ENCODE peak calls at places on chromosomes 16 and 17, in seven cellular contexts. Y, U, E, L, J, H and C are unnamed samples. For H3K4me1, the result is how much of the 10 kb centered on the place peaks cover.

GRCh38 chr16:380837-381787 is 666 bp downstream of the PGAP6 start:
- DNase-seq in U (no peak), E (no peak), H (no peak), L (peak), J (peak), Y (no peak), C (no peak)

GRCh38 chr16:85465328-85466307 is 147.5 kb upstream of the GSE1 start:
- DNase-seq in H (peak), L (peak), J (no peak), Y (no peak), U (peak), E (no peak), C (no peak)

GRCh38 chr16:25596194-25596593 is 95.6 kb upstream of the HS3ST4 start:
- DNase-seq in J (no peak), E (no peak), L (no peak), H (no peak), U (no peak), Y (no peak), C (no peak)

GRCh38 chr17:7707446-7707845 is 2.4 kb downstream of the EFNB3 start:
- DNase-seq in Y (no peak), U (no peak), L (no peak), H (no peak), E (peak), J (no peak), C (peak)

GRCh38 chr17:8109669-8110455 is 8.5 kb downstream of the ALOXE3 start:
- DNase-seq in E (peak), L (peak), H (peak), J (peak), U (peak), Y (no peak), C (no peak)

GRCh38 chr16:22638393-22639206 is 127.9 kb downstream of the NPIPB5 start:
- DNase-seq in J (no peak), L (no peak), U (no peak), Y (no peak), H (no peak), E (peak), C (no peak)

GRCh38 chr17:45098869-45099616 is 33.3 kb downstream of the PLCD3 start:
- DNase-seq in Y (peak), J (peak), E (peak), H (peak), L (peak), U (peak), C (peak)

GRCh38 chr16:77459534-77460412 is 24.9 kb upstream of the ADAMTS18 start:
- DNase-seq in E (no peak), L (no peak), Y (no peak), U (no peak), H (no peak), J (no peak), C (no peak)

GRCh38 chr16:616771-617586 is 13.8 kb upstream of the WFIKKN1 start:
- DNase-seq in J (peak), E (no peak), U (no peak), L (peak), Y (peak), H (no peak), C (no peak)

GRCh38 chr17:72632026-72632684 is 460.3 kb downstream of the SLC39A11 start:
- DNase-seq in L (no peak), U (no peak), J (no peak), E (no peak), Y (no peak), H (no peak), C (no peak)

GRCh38 chr17:58391302-58391984 is 25.9 kb downstream of the RNF43 start:
- DNase-seq in H (no peak), Y (peak), L (no peak), J (peak), U (peak), E (no peak), C (no peak)

GRCh38 chr16:87836844-87837581 is 32.3 kb downstream of the SLC7A5 start:
- DNase-seq in L (peak), U (no peak), J (no peak), Y (no peak), E (no peak), H (peak), C (no peak)

GRCh38 chr17:68906638-68907037 is 48.6 kb downstream of the ABCA8 start:
- DNase-seq in Y (no peak), H (no peak), J (no peak), L (no peak), U (no peak), E (peak), C (no peak)

GRCh38 chr17:75067856-75068255 is 19.9 kb upstream of the SLC16A5 start:
- DNase-seq in Y (no peak), L (no peak), J (no peak), E (no peak), H (no peak), U (no peak), C (no peak)

GRCh38 chr17:69492410-69493071 is 78.0 kb downstream of the MAP2K6 start:
- DNase-seq in U (no peak), J (no peak), L (no peak), H (no peak), E (peak), Y (no peak), C (no peak)

GRCh38 chr17:1783834-1784611 is 22.2 kb downstream of the SERPINF1 start:
- DNase-seq in J (peak), E (peak), Y (peak), U (peak), L (peak), H (peak), C (peak)

GRCh38 chr16:78669994-78670393 is 570.5 kb downstream of the WWOX start:
- DNase-seq in L (peak), H (peak), J (no peak), Y (peak), E (no peak), U (peak), C (no peak)

GRCh38 chr16:71915350-71915749 is 20.0 kb downstream of the IST1 start:
- DNase-seq in H (no peak), E (no peak), U (no peak), J (no peak), Y (no peak), L (no peak), C (no peak)
- H3K27ac ChIP-seq in H (no peak), E (no peak), U (no peak), J (no peak), Y (no peak), L (no peak), C (no peak)

GRCh38 chr17:48626202-48626469 is at the start of gene HOXB9:
- DNase-seq in L (no peak), Y (no peak), E (no peak), U (no peak), H (no peak), J (no peak), C (no peak)
- H3K4me1 ChIP-seq in L (under half), Y (under half), E (under half), U (under half), H (under half), J (under half), C (under half)

DNA sequence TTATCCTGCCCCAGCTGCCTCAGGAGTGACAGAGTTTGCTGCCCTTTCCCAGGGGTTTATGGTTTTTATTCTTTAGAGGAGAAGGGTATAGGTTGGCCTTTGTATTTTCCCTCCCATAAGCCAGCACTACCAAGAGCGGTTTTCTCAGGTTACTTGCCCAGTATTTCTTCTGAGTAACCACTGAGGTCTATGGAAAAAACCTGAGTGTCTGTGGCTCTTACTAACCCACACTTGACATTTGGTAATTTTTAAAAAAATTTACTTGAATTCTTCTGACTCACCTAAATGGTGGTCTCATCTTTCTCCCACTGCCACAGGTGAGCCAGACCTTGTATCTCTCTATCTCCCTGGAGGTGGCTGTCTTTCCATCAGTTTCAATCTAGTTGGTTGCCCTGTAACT is 6.0 kb downstream of the SLC7A6 start:
- DNase-seq in J (no peak), H (no peak), L (no peak), U (no peak), Y (no peak), E (no peak), C (no peak)
- H3K27ac ChIP-seq in J (no peak), H (no peak), L (no peak), U (peak), Y (no peak), E (no peak), C (no peak)

DNA sequence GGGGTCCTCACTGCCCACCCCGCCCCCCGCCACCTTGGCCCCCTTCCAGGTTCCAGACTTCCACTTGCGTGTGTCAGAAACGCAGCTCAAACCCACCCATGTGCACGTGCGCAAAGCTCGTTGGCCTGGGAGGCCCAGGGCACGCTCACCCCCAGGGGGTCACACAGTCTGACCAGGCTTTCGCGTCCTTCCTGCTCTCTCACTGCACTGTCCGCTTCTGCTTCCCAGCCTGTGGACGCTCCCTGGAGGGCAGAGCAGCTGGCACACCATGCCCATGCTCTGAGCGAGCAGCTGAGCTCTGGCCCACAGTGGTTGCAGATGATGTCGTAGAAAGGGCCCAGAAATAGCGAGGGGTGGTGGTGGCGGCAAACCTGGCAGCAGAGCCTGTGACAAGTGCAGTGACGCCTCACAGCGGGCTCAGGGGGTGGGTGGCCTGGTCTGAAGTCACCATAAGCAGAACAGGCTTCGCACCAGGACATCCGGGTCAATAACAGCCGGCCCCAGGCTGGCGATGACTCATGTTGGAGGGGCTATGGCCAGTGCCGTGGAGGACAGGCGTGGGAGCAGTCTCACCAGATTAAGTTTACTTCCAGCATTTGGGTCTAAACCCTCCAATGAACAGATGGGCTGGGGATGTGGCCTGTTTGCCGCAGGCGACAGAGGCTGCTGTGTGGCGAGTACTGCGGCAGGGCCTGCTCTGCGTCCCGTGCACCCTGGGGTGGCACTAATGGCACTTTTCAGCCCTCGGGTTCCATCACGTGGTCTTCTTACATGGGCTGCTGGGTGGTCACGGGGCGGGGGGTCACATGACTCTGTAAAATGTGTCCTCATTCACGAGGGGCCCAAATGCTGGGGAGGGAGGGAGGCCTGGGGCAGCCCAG is 49.0 kb downstream of the NT5M start:
- DNase-seq in L (peak), E (peak), U (peak), Y (no peak), J (peak), H (peak), C (peak)
- H3K4me1 ChIP-seq in L (under half), E (under half), U (under half), Y (under half), J (under half), H (under half), C (under half)

GRCh38 chr17:64685705-64686104 is 23.6 kb upstream of the SMURF2 start:
- DNase-seq in H (no peak), U (no peak), Y (no peak), J (no peak), E (no peak), L (no peak), C (no peak)
- H3K27ac ChIP-seq in H (no peak), U (no peak), Y (no peak), J (no peak), E (no peak), L (no peak), C (no peak)